ENCODE peak calls at places on chromosomes 11 and 22, in eight cellular contexts. J, O, M, T, D, X, H and E are unnamed samples.

GRCh38 chr22:35275580-35275979 is 18.3 kb downstream of the HMGXB4 start:
- DNase-seq in D (peak), O (peak), M (no peak), X (no peak), J (no peak), T (no peak), H (no peak), E (no peak)

GRCh38 chr22:49307071-49307830 is 520.4 kb downstream of the BRD1 start:
- DNase-seq in O (no peak), J (no peak), X (peak), H (no peak), T (peak), M (no peak), D (no peak), E (peak)

GRCh38 chr22:21710156-21710555 is 25.4 kb downstream of the YPEL1 start:
- DNase-seq in O (peak), J (no peak), X (no peak), M (no peak), D (peak), T (no peak), H (no peak), E (no peak)

GRCh38 chr11:12042215-12042676 is 33.8 kb upstream of the DKK3 start:
- DNase-seq in D (peak), X (no peak), T (no peak), O (peak), H (no peak), J (no peak), M (no peak), E (no peak)

GRCh38 chr11:14855890-14856289 is 36.1 kb downstream of the CYP2R1 start:
- DNase-seq in J (no peak), T (no peak), H (no peak), M (no peak), O (no peak), D (no peak), X (no peak), E (no peak)

GRCh38 chr22:17913705-17914282 is 110.6 kb downstream of the MICAL3 start:
- DNase-seq in M (no peak), T (no peak), O (no peak), J (no peak), D (peak), H (no peak), X (no peak), E (no peak)

GRCh38 chr11:45238724-45239123 is 47.4 kb downstream of the SYT13 start:
- DNase-seq in O (peak), M (no peak), X (no peak), D (peak), J (no peak), T (no peak), H (no peak), E (no peak)

GRCh38 chr11:133966924-133967598 is 10.3 kb upstream of the IGSF9B start:
- DNase-seq in O (peak), J (no peak), D (no peak), H (peak), X (peak), T (peak), M (peak), E (peak)

GRCh38 chr11:120097721-120098385 is 40.1 kb downstream of the TRIM29 start:
- DNase-seq in T (no peak), H (no peak), X (no peak), J (no peak), D (no peak), O (no peak), M (no peak), E (no peak)

GRCh38 chr11:69423611-69424385 is 57.7 kb upstream of the LINC01488 start:
- DNase-seq in T (no peak), X (no peak), H (no peak), M (no peak), J (no peak), O (no peak), D (no peak), E (no peak)

GRCh38 chr11:117837070-117837776 is 12.7 kb upstream of the FXYD2 start:
- DNase-seq in O (peak), H (no peak), D (no peak), T (no peak), J (no peak), M (peak), X (peak), E (no peak)

GRCh38 chr22:26479792-26480610 is 3.6 kb downstream of the HPS4 start:
- DNase-seq in T (no peak), J (no peak), M (no peak), O (peak), H (no peak), X (no peak), D (no peak), E (no peak)

GRCh38 chr11:118634435-118635236 is 27.2 kb downstream of the PHLDB1 start:
- DNase-seq in X (peak), O (peak), H (peak), D (peak), T (peak), M (peak), J (no peak), E (peak)

GRCh38 chr11:25566298-25567200 is 765.4 kb upstream of the ANO3 start:
- DNase-seq in M (peak), J (no peak), D (no peak), H (no peak), X (no peak), T (no peak), O (no peak), E (peak)

GRCh38 chr11:128552783-128553661 is 34.3 kb downstream of the ETS1 start:
- DNase-seq in X (no peak), H (peak), D (peak), M (no peak), T (no peak), J (no peak), O (peak), E (no peak)

GRCh38 chr11:73244589-73245240 is 26.6 kb downstream of the P2RY2 start:
- DNase-seq in D (no peak), T (no peak), X (no peak), H (no peak), O (no peak), J (no peak), M (no peak), E (no peak)

GRCh38 chr11:46038529-46038928 is 82.7 kb downstream of the PHF21A start:
- DNase-seq in O (no peak), M (no peak), J (no peak), X (no peak), D (no peak), H (no peak), T (no peak), E (no peak)

GRCh38 chr11:129190087-129190486 is 2.0 kb downstream of the ARHGAP32 start:
- DNase-seq in T (no peak), X (peak), J (no peak), H (no peak), M (no peak), O (peak), D (no peak), E (no peak)

GRCh38 chr22:22720201-22720723 is 75.8 kb downstream of the GGTLC2 start:
- DNase-seq in D (peak), T (peak), O (peak), M (no peak), H (no peak), X (no peak), J (no peak), E (no peak)

GRCh38 chr22:49055406-49055805 is 772.3 kb downstream of the BRD1 start:
- DNase-seq in O (no peak), H (no peak), X (no peak), D (no peak), J (no peak), M (no peak), T (no peak), E (no peak)

GRCh38 chr22:49350441-49351121 is 477.1 kb downstream of the BRD1 start:
- DNase-seq in D (no peak), H (peak), M (no peak), J (no peak), T (no peak), O (no peak), X (no peak), E (no peak)

GRCh38 chr11:441418-442274 is at the start of gene ANO9:
- DNase-seq in O (peak), J (peak), H (no peak), X (peak), M (peak), T (peak), D (no peak), E (peak)

GRCh38 chr11:122093731-122094130 is 22.3 kb downstream of the BLID start:
- DNase-seq in T (no peak), J (no peak), M (no peak), X (no peak), H (no peak), D (peak), O (no peak), E (no peak)

GRCh38 chr11:69921429-69922014 is 102.3 kb upstream of the FGF3 start:
- DNase-seq in J (no peak), D (no peak), O (no peak), T (peak), H (peak), X (no peak), M (no peak), E (no peak)